ENCODE peak calls at places on chromosomes 5 and 9, in four cellular contexts. One of them, this sample, is unnamed.

GRCh38 chr9:124551472-124552339 is 44.5 kb upstream of the NR5A1 start:
- DNase-seq in transverse colon: peak; percentile 42
- DNase-seq in mammary epithelial cell: peak; percentile 76
- DNase-seq in H9: peak; percentile 76
- DNase-seq in this sample: no peak

GRCh38 chr9:136943291-136944093 is 1.0 kb downstream of the FBXW5 start:
- DNase-seq in transverse colon: peak; percentile 43
- DNase-seq in mammary epithelial cell: peak; percentile 7
- DNase-seq in H9: no peak
- DNase-seq in this sample: no peak

GRCh38 chr9:134186471-134187109 is 22.2 kb upstream of the RNU6ATAC start:
- DNase-seq in transverse colon: peak; percentile 14
- DNase-seq in mammary epithelial cell: no peak
- DNase-seq in H9: no peak
- DNase-seq in this sample: no peak

GRCh38 chr5:80215523-80215922 is 40.3 kb downstream of the SERINC5 start:
- DNase-seq in transverse colon: no peak
- DNase-seq in mammary epithelial cell: no peak
- DNase-seq in H9: no peak
- DNase-seq in this sample: no peak

GRCh38 chr9:88954073-88954472 is 37.2 kb upstream of the S1PR3 start:
- DNase-seq in transverse colon: no peak
- DNase-seq in mammary epithelial cell: peak; percentile 62
- DNase-seq in H9: no peak
- DNase-seq in this sample: no peak

GRCh38 chr9:137611623-137612609 is 6.4 kb downstream of the ARRDC1 start:
- DNase-seq in transverse colon: peak; percentile 94
- DNase-seq in mammary epithelial cell: peak; percentile 97
- DNase-seq in H9: no peak
- DNase-seq in this sample: peak; percentile 96

GRCh38 chr9:21995652-21996275 is 1.2 kb downstream of the CDKN2B-AS1 start:
- DNase-seq in transverse colon: peak; percentile 45
- DNase-seq in mammary epithelial cell: no peak
- DNase-seq in H9: no peak
- DNase-seq in this sample: no peak

GRCh38 chr5:177601577-177602457 is 1.9 kb downstream of the B4GALT7 start:
- DNase-seq in transverse colon: no peak
- DNase-seq in mammary epithelial cell: no peak
- DNase-seq in H9: no peak
- DNase-seq in this sample: no peak

GRCh38 chr5:75496026-75496425 is 15.4 kb downstream of the CERT1 start:
- DNase-seq in transverse colon: no peak
- DNase-seq in mammary epithelial cell: no peak
- DNase-seq in H9: no peak
- DNase-seq in this sample: no peak

GRCh38 chr5:14153932-14154646 is 10.9 kb downstream of the TRIO start:
- DNase-seq in transverse colon: peak; percentile 78
- DNase-seq in mammary epithelial cell: peak; percentile 58
- DNase-seq in H9: no peak
- DNase-seq in this sample: no peak

GRCh38 chr5:154900071-154900470 is 37.9 kb downstream of the GEMIN5 start:
- DNase-seq in transverse colon: no peak
- DNase-seq in mammary epithelial cell: no peak
- DNase-seq in H9: no peak
- DNase-seq in this sample: no peak

GRCh38 chr9:114721491-114722362 is 39.7 kb upstream of the TEX48 start:
- DNase-seq in transverse colon: no peak
- DNase-seq in mammary epithelial cell: peak; percentile 86
- DNase-seq in H9: no peak
- DNase-seq in this sample: peak; percentile 74

GRCh38 chr9:136901516-136902258 is 15.4 kb downstream of the TRAF2 start:
- DNase-seq in transverse colon: peak; percentile 79
- DNase-seq in mammary epithelial cell: peak; percentile 92
- DNase-seq in H9: peak; percentile 28
- DNase-seq in this sample: peak; percentile 78

GRCh38 chr5:138611295-138612220 is 36.4 kb upstream of the HSPA9 start:
- DNase-seq in transverse colon: no peak
- DNase-seq in mammary epithelial cell: no peak
- DNase-seq in H9: peak; percentile 74
- DNase-seq in this sample: no peak

GRCh38 chr5:149667084-149667826 is 62.9 kb upstream of the PPARGC1B start:
- DNase-seq in transverse colon: peak; percentile 42
- DNase-seq in mammary epithelial cell: peak; percentile 19
- DNase-seq in H9: no peak
- DNase-seq in this sample: no peak

GRCh38 chr5:170628028-170628427 is 124.2 kb downstream of the KCNIP1 start:
- DNase-seq in transverse colon: no peak
- DNase-seq in mammary epithelial cell: no peak
- DNase-seq in H9: no peak
- DNase-seq in this sample: no peak

GRCh38 chr5:9197881-9198260 is 348.0 kb downstream of the SEMA5A start:
- DNase-seq in transverse colon: no peak
- DNase-seq in mammary epithelial cell: no peak
- DNase-seq in H9: no peak
- DNase-seq in this sample: no peak

GRCh38 chr9:100213730-100214477 is 114.9 kb downstream of the INVS start:
- DNase-seq in transverse colon: no peak
- DNase-seq in mammary epithelial cell: no peak
- DNase-seq in H9: no peak
- DNase-seq in this sample: no peak

GRCh38 chr5:8457187-8458037 is 588.5 kb downstream of the MTRR start:
- DNase-seq in transverse colon: peak; percentile 86
- DNase-seq in mammary epithelial cell: peak; percentile 99
- DNase-seq in H9: peak; percentile 39
- DNase-seq in this sample: peak; percentile 90

GRCh38 chr5:34914671-34915138 is 599 bp downstream of the RAD1 start:
- DNase-seq in transverse colon: peak; percentile 34
- DNase-seq in mammary epithelial cell: no peak
- DNase-seq in H9: peak; percentile 42
- DNase-seq in this sample: no peak

GRCh38 chr5:180799902-180800801 is 2.5 kb downstream of the MGAT1 start:
- DNase-seq in transverse colon: no peak
- DNase-seq in mammary epithelial cell: peak; percentile 85
- DNase-seq in H9: no peak
- DNase-seq in this sample: no peak

GRCh38 chr9:2126331-2126789 is 111.2 kb downstream of the SMARCA2 start:
- DNase-seq in transverse colon: no peak
- DNase-seq in mammary epithelial cell: no peak
- DNase-seq in H9: no peak
- DNase-seq in this sample: no peak

GRCh38 chr5:39422036-39422606 is 2.7 kb downstream of the DAB2 start:
- DNase-seq in transverse colon: no peak
- DNase-seq in mammary epithelial cell: peak; percentile 77
- DNase-seq in H9: no peak
- DNase-seq in this sample: no peak

GRCh38 chr9:93301911-93302525 is 118.1 kb downstream of the WNK2 start:
- DNase-seq in transverse colon: peak; percentile 8
- DNase-seq in mammary epithelial cell: no peak
- DNase-seq in H9: peak; percentile 30
- DNase-seq in this sample: no peak

GRCh38 chr5:137141779-137142178 is 357.3 kb downstream of the SPOCK1 start:
- DNase-seq in transverse colon: no peak
- DNase-seq in mammary epithelial cell: peak; percentile 43
- DNase-seq in H9: no peak
- DNase-seq in this sample: no peak

GRCh38 chr5:38783011-38783551 is 62.7 kb upstream of the OSMR start:
- DNase-seq in transverse colon: no peak
- DNase-seq in mammary epithelial cell: peak; percentile 42
- DNase-seq in H9: no peak
- DNase-seq in this sample: peak; percentile 36

GRCh38 chr9:38362912-38363588 is 29.5 kb upstream of the ALDH1B1 start:
- DNase-seq in transverse colon: peak; percentile 22
- DNase-seq in mammary epithelial cell: peak; percentile 61
- DNase-seq in H9: no peak
- DNase-seq in this sample: no peak

GRCh38 chr9:90331826-90332575 is 310.6 kb downstream of the DIRAS2 start:
- DNase-seq in transverse colon: no peak
- DNase-seq in mammary epithelial cell: no peak
- DNase-seq in H9: no peak
- DNase-seq in this sample: peak; percentile 12

GRCh38 chr5:96228449-96228848 is 204.6 kb downstream of the PCSK1 start:
- DNase-seq in transverse colon: no peak
- DNase-seq in mammary epithelial cell: peak; percentile 85
- DNase-seq in H9: no peak
- DNase-seq in this sample: peak; percentile 66

DNA sequence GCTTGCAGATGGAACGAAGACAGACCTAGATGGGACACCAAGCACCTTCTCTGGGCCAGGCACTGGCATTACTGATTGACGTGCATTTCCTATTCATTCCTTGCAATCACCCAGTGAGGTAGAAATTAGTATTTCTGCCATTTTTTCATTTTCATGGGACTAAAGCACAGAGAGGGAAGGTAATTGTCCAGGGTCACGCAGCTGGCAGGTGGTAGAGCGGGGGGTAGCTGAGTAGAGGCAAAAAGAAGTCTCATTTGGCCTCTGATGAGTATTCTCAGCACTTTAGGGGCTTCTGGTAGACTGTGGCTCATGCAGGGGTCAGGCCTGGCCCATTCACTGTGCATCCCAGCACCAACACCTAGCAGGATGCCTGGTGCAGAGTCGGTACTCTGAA is 19.5 kb upstream of the DUSP1 start:
- DNase-seq in transverse colon: no peak
- DNase-seq in mammary epithelial cell: no peak
- DNase-seq in H9: no peak
- DNase-seq in this sample: no peak
- H3K27ac ChIP-seq in transverse colon: peak overlapping the region; percentile 78
- H3K27ac ChIP-seq in mammary epithelial cell: no peak overlapping the region
- H3K27ac ChIP-seq in H9: no peak overlapping the region
- H3K27ac ChIP-seq in this sample: no peak overlapping the region

GRCh38 chr9:113505963-113506624 is 42.6 kb downstream of the RGS3 start:
- DNase-seq in transverse colon: no peak
- DNase-seq in mammary epithelial cell: no peak
- DNase-seq in H9: no peak
- DNase-seq in this sample: no peak
- H3K27ac ChIP-seq in transverse colon: peak overlapping the region; percentile 49
- H3K27ac ChIP-seq in mammary epithelial cell: no peak overlapping the region
- H3K27ac ChIP-seq in H9: no peak overlapping the region
- H3K27ac ChIP-seq in this sample: no peak overlapping the region

GRCh38 chr9:33861917-33862453 is 45.0 kb downstream of the UBE2R2 start:
- DNase-seq in transverse colon: peak; percentile 68
- DNase-seq in mammary epithelial cell: no peak
- DNase-seq in H9: no peak
- DNase-seq in this sample: no peak
- H3K27ac ChIP-seq in transverse colon: peak overlapping the region; percentile 42
- H3K27ac ChIP-seq in mammary epithelial cell: no peak overlapping the region
- H3K27ac ChIP-seq in H9: no peak overlapping the region
- H3K27ac ChIP-seq in this sample: no peak overlapping the region

GRCh38 chr9:108991479-108991878 is 21.8 kb downstream of the CTNNAL1 start:
- DNase-seq in transverse colon: no peak
- DNase-seq in mammary epithelial cell: no peak
- DNase-seq in H9: no peak
- DNase-seq in this sample: no peak
- H3K27ac ChIP-seq in transverse colon: no peak overlapping the region
- H3K27ac ChIP-seq in mammary epithelial cell: no peak overlapping the region
- H3K27ac ChIP-seq in H9: no peak overlapping the region
- H3K27ac ChIP-seq in this sample: no peak overlapping the region

GRCh38 chr9:126156898-126157297 is 169.7 kb upstream of the MVB12B start:
- DNase-seq in transverse colon: no peak
- DNase-seq in mammary epithelial cell: no peak
- DNase-seq in H9: no peak
- DNase-seq in this sample: no peak

GRCh38 chr9:126158591-126159519 is 167.8 kb upstream of the MVB12B start:
- DNase-seq in transverse colon: no peak
- DNase-seq in mammary epithelial cell: no peak
- DNase-seq in H9: peak; percentile 20
- DNase-seq in this sample: no peak

GRCh38 chr9:126157409-126157808 is 169.2 kb upstream of the MVB12B start:
- DNase-seq in transverse colon: no peak
- DNase-seq in mammary epithelial cell: no peak
- DNase-seq in H9: no peak
- DNase-seq in this sample: no peak

GRCh38 chr9:126159661-126160060 is 167.0 kb upstream of the MVB12B start:
- DNase-seq in transverse colon: no peak
- DNase-seq in mammary epithelial cell: no peak
- DNase-seq in H9: no peak
- DNase-seq in this sample: no peak

GRCh38 chr9:126157826-126158431 is 168.7 kb upstream of the MVB12B start:
- DNase-seq in transverse colon: no peak
- DNase-seq in mammary epithelial cell: no peak
- DNase-seq in H9: no peak
- DNase-seq in this sample: no peak
- H3K27ac ChIP-seq in transverse colon: no peak overlapping the region
- H3K27ac ChIP-seq in mammary epithelial cell: no peak overlapping the region
- H3K27ac ChIP-seq in H9: no peak overlapping the region
- H3K27ac ChIP-seq in this sample: no peak overlapping the region

GRCh38 chr9:10396641-10397040 is 216.2 kb downstream of the PTPRD start:
- DNase-seq in transverse colon: no peak
- DNase-seq in mammary epithelial cell: no peak
- DNase-seq in H9: no peak
- DNase-seq in this sample: no peak
- H3K27ac ChIP-seq in transverse colon: no peak overlapping the region
- H3K27ac ChIP-seq in mammary epithelial cell: no peak overlapping the region
- H3K27ac ChIP-seq in H9: no peak overlapping the region
- H3K27ac ChIP-seq in this sample: no peak overlapping the region

DNA sequence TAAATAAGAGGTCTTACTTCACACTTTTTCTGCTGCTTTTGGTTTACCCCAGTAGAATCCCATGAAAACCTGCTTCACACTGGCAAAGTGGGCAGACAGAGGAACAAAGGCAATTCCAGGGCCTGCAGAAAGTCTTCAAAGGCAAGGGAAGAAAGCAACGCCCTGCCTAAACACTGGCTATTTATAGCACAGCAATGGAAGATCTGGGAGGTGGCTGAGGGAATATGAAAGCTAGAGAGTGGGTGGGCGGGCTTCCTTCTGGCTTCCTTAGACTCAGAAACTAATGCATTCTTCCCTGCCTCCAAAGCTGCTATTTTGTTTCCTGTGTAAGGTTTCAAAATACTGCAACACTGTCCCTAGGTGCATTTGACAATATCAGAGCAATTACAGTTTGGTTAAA is 46.8 kb downstream of the ELAVL2 start:
- DNase-seq in transverse colon: peak; percentile 29
- DNase-seq in mammary epithelial cell: no peak
- DNase-seq in H9: peak; percentile 39
- DNase-seq in this sample: no peak
- H3K27ac ChIP-seq in transverse colon: peak overlapping the region; percentile 45
- H3K27ac ChIP-seq in mammary epithelial cell: no peak overlapping the region
- H3K27ac ChIP-seq in H9: peak overlapping the region; percentile 60
- H3K27ac ChIP-seq in this sample: no peak overlapping the region

This sample was measured in epithelial cell of prostate.